ENCODE peak calls at places on chromosomes 12 and 14, in eight cellular contexts. I, N, J, E, W, F, Q and Y are unnamed samples.

GRCh38 chr12:91884216-91884615 is 261.4 kb downstream of the BTG1 start:
- DNase-seq in I (no peak), N (no peak), J (no peak), E (no peak), W (no peak), F (no peak), Q (no peak), Y (no peak)

GRCh38 chr12:18868673-18869072 is 130.8 kb downstream of the CAPZA3 start:
- DNase-seq in I (no peak), N (no peak), J (peak), E (no peak), W (no peak), F (no peak), Q (peak), Y (no peak)

GRCh38 chr12:39852346-39852745 is 232.7 kb upstream of the ABCD2 start:
- DNase-seq in I (no peak), N (no peak), J (no peak), E (no peak), W (no peak), F (no peak), Q (peak), Y (no peak)

GRCh38 chr14:77478796-77479195 is 19.8 kb downstream of the ISM2 start:
- DNase-seq in I (no peak), N (no peak), J (no peak), E (no peak), W (no peak), F (no peak), Q (no peak), Y (no peak)

GRCh38 chr14:49297102-49297501 is 289.1 kb downstream of the RPS29 start:
- DNase-seq in I (no peak), N (no peak), J (no peak), E (no peak), W (no peak), F (no peak), Q (no peak), Y (no peak)

GRCh38 chr14:100738704-100739131 is 12.0 kb downstream of the DLK1 start:
- DNase-seq in I (no peak), N (no peak), J (no peak), E (no peak), W (no peak), F (no peak), Q (no peak), Y (no peak)

GRCh38 chr12:24608637-24609285 is 340.1 kb downstream of the BCAT1 start:
- DNase-seq in I (no peak), N (no peak), J (no peak), E (no peak), W (no peak), F (no peak), Q (peak), Y (no peak)

GRCh38 chr14:58942516-58942915 is 246.0 kb upstream of the DAAM1 start:
- DNase-seq in I (no peak), N (no peak), J (peak), E (peak), W (no peak), F (no peak), Q (peak), Y (no peak)

GRCh38 chr12:104280703-104281458 is 22.7 kb upstream of the EID3 start:
- DNase-seq in I (peak), N (no peak), J (peak), E (peak), W (no peak), F (peak), Q (peak), Y (no peak)

GRCh38 chr14:68486033-68486732 is 306.7 kb downstream of the ZFP36L1 start:
- DNase-seq in I (no peak), N (no peak), J (no peak), E (no peak), W (no peak), F (peak), Q (no peak), Y (no peak)

GRCh38 chr12:52250048-52250990 is 17.3 kb downstream of the KRT7 start:
- DNase-seq in I (no peak), N (peak), J (no peak), E (no peak), W (peak), F (no peak), Q (no peak), Y (no peak)
- TF ChIP-seq EZH2 in I (no peak), N (no peak), J (no peak), E (no peak), W (peak), F (no peak), Q (peak), Y (no peak)

DNA sequence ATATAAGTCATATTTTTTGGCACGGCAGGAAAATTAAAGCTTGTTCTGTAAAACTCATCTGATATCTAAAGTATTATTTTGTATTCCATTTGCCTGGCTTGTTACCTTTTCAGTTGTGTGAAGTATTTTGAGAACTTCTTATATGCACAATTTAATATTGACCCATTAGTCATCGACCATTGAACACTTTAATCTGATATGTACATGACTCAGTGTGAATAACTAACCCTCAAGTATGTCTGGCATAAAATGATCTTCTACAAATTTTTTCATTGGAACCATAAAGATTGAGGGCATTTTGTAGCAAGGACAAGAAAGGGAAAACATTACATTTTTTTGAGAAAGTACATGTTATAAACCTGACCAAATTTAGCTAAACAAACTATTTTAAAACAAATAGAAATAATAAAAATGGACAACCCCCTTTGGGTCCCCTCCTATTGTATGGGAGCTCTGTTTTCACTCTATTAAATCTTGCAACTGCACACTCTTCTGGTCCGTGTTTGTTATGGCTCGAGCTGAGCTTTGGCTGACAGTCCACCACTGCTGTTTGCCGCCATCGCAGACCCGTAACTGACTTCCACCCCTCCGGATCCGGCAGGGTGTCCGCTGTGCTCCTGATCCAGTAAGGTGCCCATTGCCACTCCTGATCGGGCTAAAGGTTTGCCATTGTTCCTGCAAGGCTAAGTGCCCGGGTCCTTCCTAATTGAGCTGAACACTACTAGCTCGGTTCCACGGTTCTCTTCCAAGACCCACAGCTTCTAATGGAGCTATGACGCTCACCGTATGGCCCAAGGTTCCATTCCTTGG is 118.8 kb downstream of the SLC6A15 start:
- DNase-seq in I (peak), N (no peak), J (peak), E (no peak), W (no peak), F (no peak), Q (peak), Y (no peak)
- H3K4me2 ChIP-seq in I (no peak), N (no peak), J (peak), E (no peak), W (no peak), F (no peak), Q (peak), Y (no peak)

DNA sequence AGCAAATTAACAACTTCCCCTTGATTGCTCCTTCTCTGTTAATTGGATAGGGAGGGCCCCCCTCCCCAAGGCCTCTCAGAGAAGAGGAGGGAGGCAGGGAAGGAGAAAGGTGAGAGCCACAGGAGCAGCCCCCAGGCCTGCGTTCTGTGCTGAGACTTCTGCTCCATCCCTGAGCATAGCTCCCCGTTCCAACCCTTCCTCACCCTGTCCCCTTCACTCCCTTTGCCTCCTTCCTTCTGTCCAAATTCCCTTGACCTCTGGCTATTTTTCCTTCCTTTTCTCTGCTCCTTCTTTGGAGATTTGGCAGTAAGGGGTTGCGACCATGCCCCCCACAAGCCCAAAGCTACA is 793 bp upstream of the ASIC1 start:
- DNase-seq in I (no peak), N (no peak), J (no peak), E (no peak), W (no peak), F (no peak), Q (no peak), Y (no peak)
- TF ChIP-seq EZH2 in I (no peak), N (no peak), J (no peak), E (no peak), W (no peak), F (no peak), Q (no peak), Y (no peak)

DNA sequence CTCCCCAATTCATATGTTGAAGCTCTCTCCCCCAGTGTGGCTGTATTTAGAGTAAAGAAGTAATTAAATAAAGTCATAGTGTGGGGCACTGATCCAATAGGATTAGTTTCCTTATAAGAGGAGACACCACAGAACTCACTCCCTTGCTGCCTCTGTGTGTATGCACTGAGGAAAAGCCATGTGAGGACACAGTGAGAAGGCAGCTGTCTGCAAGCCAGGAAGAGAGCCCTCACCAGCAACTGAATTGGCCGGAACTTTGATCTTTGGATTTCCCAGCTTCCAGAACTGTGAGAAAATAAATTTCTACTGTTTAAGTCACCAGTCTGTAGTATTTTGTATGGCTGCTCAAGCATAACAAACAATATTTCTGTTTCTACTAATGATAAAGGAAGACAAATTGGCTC is 368.7 kb upstream of the PRICKLE1 start:
- DNase-seq in I (no peak), N (no peak), J (no peak), E (no peak), W (no peak), F (no peak), Q (peak), Y (no peak)
- H3K4me2 ChIP-seq in I (no peak), N (no peak), J (no peak), E (no peak), W (no peak), F (no peak), Q (no peak), Y (no peak)

DNA sequence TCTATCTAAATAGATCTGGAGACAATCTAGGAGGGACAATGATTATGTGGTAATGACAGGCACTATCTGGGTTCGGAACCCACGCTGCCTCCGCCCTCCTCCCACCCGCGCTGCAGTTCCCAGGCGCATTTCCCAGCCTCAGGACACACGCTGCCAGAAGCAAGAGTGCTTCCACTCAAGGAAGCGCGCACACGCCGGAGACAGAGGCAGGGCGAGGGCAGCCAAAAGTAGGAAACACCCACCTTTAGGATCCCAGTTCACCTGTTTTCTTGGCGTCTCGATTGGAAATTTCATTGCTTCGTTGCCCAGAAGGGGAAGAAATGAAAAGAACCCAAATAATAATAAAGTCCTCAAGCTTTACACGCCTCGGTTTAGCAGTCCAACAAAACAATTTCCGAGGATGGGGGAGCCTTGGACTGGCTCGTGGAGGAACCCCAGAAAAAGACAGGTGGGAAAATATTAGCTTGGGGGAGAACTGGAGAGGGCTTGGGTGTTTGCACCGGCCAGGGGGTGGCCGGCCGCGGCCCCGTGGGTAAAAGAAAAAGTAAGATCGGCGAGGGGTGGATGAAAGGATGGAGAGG is 474 bp downstream of the KCNK10 start:
- DNase-seq in I (no peak), N (peak), J (no peak), E (no peak), W (peak), F (no peak), Q (no peak), Y (no peak)
- TF ChIP-seq EZH2 in I (no peak), N (peak), J (no peak), E (peak), W (no peak), F (no peak), Q (peak), Y (no peak)

DNA sequence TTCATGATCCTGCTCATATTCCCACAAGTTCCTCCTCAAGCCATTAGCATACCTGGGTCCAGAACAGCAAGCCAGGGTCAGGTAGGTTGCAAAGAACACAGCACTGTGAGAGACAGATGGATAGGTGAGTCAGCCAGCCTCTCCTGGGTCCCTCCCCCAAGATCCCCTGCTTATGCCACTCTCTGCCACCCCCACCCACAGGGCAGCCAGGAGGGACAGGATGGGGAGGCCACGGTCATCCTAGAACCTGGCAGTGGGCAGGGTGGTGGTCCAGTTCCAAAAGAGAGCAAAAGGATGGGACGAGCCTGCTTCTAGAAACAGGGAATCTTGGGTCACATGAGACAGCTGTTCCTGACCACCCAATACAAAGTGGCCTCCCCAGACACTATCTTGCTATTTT is 12.7 kb downstream of the FAIM2 start:
- DNase-seq in I (no peak), N (no peak), J (no peak), E (no peak), W (no peak), F (no peak), Q (no peak), Y (no peak)
- H3K4me2 ChIP-seq in I (no peak), N (no peak), J (no peak), E (no peak), W (no peak), F (no peak), Q (no peak), Y (no peak)

DNA sequence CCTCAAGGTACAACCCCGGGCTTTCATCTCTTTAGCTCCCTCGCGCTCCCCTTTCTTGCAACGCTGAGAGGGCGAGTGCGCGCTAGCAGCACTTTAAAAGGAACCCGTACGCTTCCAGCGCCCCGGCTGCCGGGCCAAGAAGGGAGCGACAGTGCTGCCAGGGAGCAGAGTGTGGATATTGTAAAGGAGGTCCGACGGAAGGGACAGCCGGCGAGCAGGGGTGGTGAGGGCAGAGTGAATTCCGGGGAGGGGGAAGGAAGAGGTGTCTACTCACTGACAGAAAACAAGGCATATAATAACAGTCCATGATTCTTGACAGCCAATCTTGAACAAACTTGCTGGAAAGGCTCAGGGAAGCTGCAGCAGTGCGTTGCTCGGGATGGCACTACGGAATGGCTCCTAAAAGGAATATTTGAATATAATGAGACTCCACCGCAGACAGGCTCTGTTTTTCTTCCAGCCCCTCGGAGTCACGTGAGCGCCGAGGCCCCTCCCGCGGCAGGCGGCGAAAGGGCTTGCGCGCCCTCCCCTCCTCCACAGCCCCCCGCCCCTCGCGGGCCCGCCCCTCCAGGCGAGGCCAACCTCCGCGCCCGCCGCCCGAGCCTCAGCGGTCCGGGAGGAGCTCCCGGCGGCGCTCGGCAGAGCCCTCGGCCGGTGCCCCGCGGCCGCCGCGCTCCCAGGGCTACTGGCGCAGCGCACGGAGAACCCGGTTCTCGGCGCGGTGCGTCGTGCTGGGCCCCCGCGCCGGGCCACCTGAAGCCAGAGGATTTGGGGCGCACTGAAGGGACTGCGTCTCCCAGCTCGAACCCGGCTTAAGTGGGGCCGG is 3.4 kb downstream of the BMP4 start:
- DNase-seq in I (peak), N (peak), J (peak), E (peak), W (peak), F (peak), Q (peak), Y (peak)
- TF ChIP-seq EZH2 in I (no peak), N (no peak), J (no peak), E (no peak), W (no peak), F (no peak), Q (peak), Y (no peak)

GRCh38 chr12:52529846-52530245 is 9.7 kb upstream of the KRT5 start:
- DNase-seq in I (peak), N (no peak), J (no peak), E (no peak), W (no peak), F (no peak), Q (no peak), Y (no peak)

GRCh38 chr12:52532636-52533035 is 12.4 kb upstream of the KRT5 start:
- DNase-seq in I (peak), N (no peak), J (no peak), E (no peak), W (no peak), F (no peak), Q (no peak), Y (no peak)

GRCh38 chr12:52530366-52530765 is 10.2 kb upstream of the KRT5 start:
- DNase-seq in I (no peak), N (no peak), J (no peak), E (no peak), W (no peak), F (no peak), Q (no peak), Y (no peak)

GRCh38 chr12:52530905-52531304 is 10.7 kb upstream of the KRT5 start:
- DNase-seq in I (no peak), N (no peak), J (no peak), E (no peak), W (no peak), F (no peak), Q (no peak), Y (no peak)

DNA sequence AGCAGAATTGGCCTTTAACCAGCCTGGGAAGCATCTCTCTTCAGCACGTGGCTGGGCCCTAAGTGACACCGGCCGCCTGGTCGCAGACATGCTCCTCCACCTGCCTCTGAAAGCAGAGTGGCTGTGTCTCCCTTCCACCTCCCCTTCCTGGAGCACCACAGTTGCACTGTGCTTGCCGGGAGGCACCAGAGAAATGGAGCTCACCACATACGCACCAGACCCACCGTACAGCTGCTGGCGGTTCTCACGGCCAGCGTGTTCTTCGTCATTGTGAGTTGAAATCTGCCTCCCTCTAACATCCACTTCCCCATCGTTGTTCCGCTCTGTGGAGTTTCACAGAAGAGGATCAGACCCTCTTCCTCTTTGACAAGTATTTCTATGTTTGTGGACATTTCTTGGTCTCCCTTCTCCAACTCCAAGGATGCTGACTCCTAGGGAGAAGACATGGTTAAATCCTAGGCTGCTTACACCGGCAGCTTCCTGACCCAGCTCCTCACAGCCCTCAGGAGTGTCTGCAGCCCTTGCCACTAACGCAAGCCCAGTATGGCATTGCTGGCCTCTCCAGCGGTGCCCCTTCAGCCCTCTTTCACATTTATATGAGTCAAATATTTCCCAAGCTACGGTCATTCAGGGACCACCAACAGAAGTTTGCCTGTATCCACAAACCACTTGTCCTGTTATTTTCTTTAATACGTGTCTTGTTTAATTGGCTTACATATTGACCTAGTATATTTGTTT is 11.5 kb upstream of the KRT5 start:
- DNase-seq in I (peak), N (no peak), J (no peak), E (no peak), W (no peak), F (no peak), Q (no peak), Y (no peak)
- H3K4me2 ChIP-seq in I (no peak), N (no peak), J (no peak), E (no peak), W (no peak), F (no peak), Q (no peak), Y (no peak)

DNA sequence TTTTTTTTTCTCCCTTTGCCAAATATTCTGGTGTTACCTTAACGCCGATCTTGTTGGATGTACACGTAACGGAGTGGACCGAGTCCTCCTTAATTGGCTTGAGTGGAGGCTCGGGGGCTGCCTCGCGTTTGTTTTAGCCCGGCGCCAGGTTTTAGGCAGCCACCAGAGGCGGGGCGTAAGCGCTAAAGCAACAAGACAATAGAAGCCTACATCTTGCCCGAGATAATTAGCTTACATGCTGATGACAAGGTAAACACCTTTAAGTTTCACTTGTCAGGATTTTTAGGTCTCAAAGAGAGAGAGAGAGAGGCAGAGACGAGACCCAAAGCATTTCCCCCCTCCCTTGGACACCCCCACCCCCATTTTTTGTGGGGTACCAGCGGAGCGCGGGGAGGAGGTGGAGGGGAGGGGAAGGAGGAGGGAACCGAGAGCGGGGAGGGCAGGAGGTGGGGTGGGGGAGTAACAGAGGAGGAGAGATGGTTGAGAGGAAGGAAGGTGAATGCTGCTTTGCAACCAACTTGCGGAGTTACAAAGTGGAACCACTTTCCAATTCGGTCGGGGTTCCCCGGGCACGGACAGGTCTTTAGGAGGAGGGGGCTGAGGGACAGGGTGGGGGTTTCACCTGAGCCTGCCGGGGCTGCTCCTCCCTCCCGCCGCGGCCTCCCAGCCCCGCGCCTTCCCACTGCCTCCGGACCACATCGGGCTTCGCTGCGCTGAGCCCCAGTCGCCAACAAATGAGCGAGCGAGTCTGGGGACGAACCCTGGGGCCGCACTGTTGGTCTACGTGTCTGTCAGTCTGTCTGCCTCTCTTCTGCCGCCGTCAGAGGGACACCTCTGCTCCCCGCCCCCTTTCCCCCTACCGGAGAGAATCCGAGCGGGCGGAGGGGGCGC is at the start of gene NKX2-1:
- DNase-seq in I (no peak), N (peak), J (no peak), E (no peak), W (peak), F (no peak), Q (no peak), Y (no peak)
- TF ChIP-seq EZH2 in I (no peak), N (peak), J (peak), E (peak), W (peak), F (no peak), Q (no peak), Y (no peak)